ENCODE peak calls at places on chromosomes 2 and 18, in ten cellular contexts. W is HEK293T, A is T-helper 9 cell, Q is NCI-H1092 treated with DMSO at 0.1 percent for 48 hours, K is AG04449, F is nephron progenitor cell, O is KG1, U is AG08396, G is GM20000, R is thoracic aorta. C is an unnamed sample.

GRCh38 chr2:217127744-217128143 is 267.9 kb upstream of the TNP1 start:
- DNase-seq in W (no peak), A (no peak), Q (peak; percentile 31), K (no peak), F (no peak), O (no peak), U (no peak), G (no peak), R (no peak), C (no peak)

GRCh38 chr2:177516786-177517544 is 124.4 kb downstream of the AGPS start:
- DNase-seq in W (no peak), A (no peak), Q (no peak), K (no peak), F (no peak), O (no peak), U (no peak), G (no peak), R (no peak), C (no peak)

GRCh38 chr2:10343658-10344057 is 41.0 kb downstream of the HPCAL1 start:
- DNase-seq in W (no peak), A (no peak), Q (no peak), K (no peak), F (no peak), O (no peak), U (no peak), G (no peak), R (no peak), C (no peak)

GRCh38 chr2:97779141-97779540 is 65.8 kb downstream of the ZAP70 start:
- DNase-seq in W (no peak), A (no peak), Q (no peak), K (no peak), F (no peak), O (no peak), U (no peak), G (no peak), R (no peak), C (no peak)

GRCh38 chr2:66596229-66596628 is 161.3 kb downstream of the MEIS1 start:
- DNase-seq in W (no peak), A (no peak), Q (no peak), K (no peak), F (no peak), O (no peak), U (peak; percentile 41), G (no peak), R (no peak), C (no peak)

GRCh38 chr18:63109789-63110188 is 209.8 kb downstream of the BCL2 start:
- DNase-seq in W (no peak), A (no peak), Q (no peak), K (no peak), F (no peak), O (no peak), U (no peak), G (no peak), R (no peak), C (no peak)

GRCh38 chr2:147260243-147260642 is 584.6 kb upstream of the ACVR2A start:
- DNase-seq in W (no peak), A (no peak), Q (no peak), K (no peak), F (no peak), O (no peak), U (no peak), G (no peak), R (no peak), C (no peak)

GRCh38 chr2:113069676-113070605 is 2.2 kb downstream of the IL1F10 start:
- DNase-seq in W (no peak), A (no peak), Q (no peak), K (no peak), F (no peak), O (no peak), U (no peak), G (no peak), R (no peak), C (no peak)

GRCh38 chr2:194720461-194720860 is 936.6 kb upstream of the SLC39A10 start:
- DNase-seq in W (no peak), A (no peak), Q (no peak), K (no peak), F (no peak), O (no peak), U (no peak), G (no peak), R (no peak), C (no peak)

GRCh38 chr18:77107218-77107815 is 25.3 kb downstream of the MBP start:
- DNase-seq in W (no peak), A (no peak), Q (no peak), K (no peak), F (no peak), O (no peak), U (no peak), G (no peak), R (no peak), C (no peak)

GRCh38 chr2:120575966-120576365 is 159.7 kb upstream of the GLI2 start:
- DNase-seq in W (no peak), A (no peak), Q (no peak), K (no peak), F (no peak), O (no peak), U (no peak), G (no peak), R (no peak), C (no peak)

GRCh38 chr2:204191574-204191973 is 255.0 kb downstream of the ICOS start:
- DNase-seq in W (no peak), A (no peak), Q (no peak), K (no peak), F (no peak), O (no peak), U (no peak), G (no peak), R (no peak), C (no peak)

GRCh38 chr2:210681481-210681880 is 125.1 kb downstream of the CPS1 start:
- DNase-seq in W (no peak), A (no peak), Q (peak; percentile 93), K (no peak), F (no peak), O (no peak), U (no peak), G (no peak), R (no peak), C (no peak)

GRCh38 chr2:11914455-11914854 is 168.0 kb downstream of the LPIN1 start:
- DNase-seq in W (no peak), A (no peak), Q (no peak), K (no peak), F (no peak), O (no peak), U (no peak), G (no peak), R (no peak), C (no peak)

GRCh38 chr2:219752731-219753130 is 125.3 kb downstream of the SLC4A3 start:
- DNase-seq in W (no peak), A (no peak), Q (no peak), K (no peak), F (no peak), O (no peak), U (no peak), G (no peak), R (no peak), C (no peak)

GRCh38 chr18:46590103-46590502 is 66.9 kb downstream of the LOXHD1 start:
- DNase-seq in W (no peak), A (no peak), Q (no peak), K (no peak), F (no peak), O (no peak), U (no peak), G (no peak), R (no peak), C (no peak)

GRCh38 chr18:50878345-50879301 is at the start of gene ME2:
- DNase-seq in W (peak; percentile 89), A (peak; percentile 87), Q (peak; percentile 91), K (no peak), F (peak; percentile 94), O (peak; percentile 89), U (peak; percentile 98), G (peak; percentile 98), R (peak; percentile 69), C (peak; percentile 80)

GRCh38 chr2:103789716-103790085 is 1027.9 kb downstream of the TMEM182 start:
- DNase-seq in W (no peak), A (no peak), Q (no peak), K (no peak), F (no peak), O (no peak), U (no peak), G (no peak), R (no peak), C (no peak)

GRCh38 chr2:237888389-237888788 is 29.0 kb downstream of the RAMP1 start:
- DNase-seq in W (no peak), A (no peak), Q (no peak), K (no peak), F (no peak), O (no peak), U (peak; percentile 72), G (no peak), R (no peak), C (no peak)

GRCh38 chr2:172995323-172996244 is 80.1 kb upstream of the MAP3K20 start:
- DNase-seq in W (no peak), A (no peak), Q (no peak), K (peak; percentile 92), F (no peak), O (no peak), U (peak; percentile 66), G (no peak), R (peak; percentile 25), C (no peak)